ENCODE peak calls at places on chromosomes 4 and X, in ten cellular contexts. S is epithelial cell of esophagus; B is A549; F is pancreas; T is hepatocyte; M is brain microvascular endothelial cell; A is tibial artery; Q is effector memory CD4-positive, alpha-beta T cell; V is OCI-LY7; J is GM12865. C is an unnamed sample.

GRCh38 chrX:151176351-151176750 is at the start of gene GPR50:
- DNase-seq in V (no peak), M (no peak), Q (no peak), J (no peak), B (no peak), A (no peak), F (no peak), T (no peak), S (no peak), C (no peak)

GRCh38 chr4:186032259-186032658 is 36.7 kb upstream of the TLR3 start:
- DNase-seq in B (no peak), Q (no peak), J (no peak), A (no peak), F (no peak), T (peak), M (no peak), V (peak), S (peak), C (no peak)

GRCh38 chrX:51420610-51421009 is 75.8 kb downstream of the NUDT11 start:
- DNase-seq in T (peak), S (peak), A (no peak), J (peak), B (peak), F (no peak), Q (no peak), M (peak), V (peak), C (no peak)

GRCh38 chrX:29531336-29531735 is 684.0 kb upstream of the MAGEB2 start:
- DNase-seq in M (no peak), T (no peak), V (no peak), A (no peak), Q (no peak), S (no peak), F (no peak), B (no peak), J (no peak), C (no peak)

GRCh38 chr4:74056858-74057562 is 18.5 kb upstream of the CXCL3 start:
- DNase-seq in A (no peak), M (peak), S (peak), J (no peak), T (no peak), F (no peak), V (no peak), Q (no peak), B (peak), C (no peak)

GRCh38 chrX:119417842-119418241 is 18.7 kb downstream of the SLC25A43 start:
- DNase-seq in Q (no peak), V (peak), A (no peak), J (peak), S (no peak), B (no peak), M (no peak), T (peak), F (no peak), C (no peak)

GRCh38 chr4:99998062-99998880 is 48.2 kb upstream of the H2AZ1 start:
- DNase-seq in Q (no peak), A (no peak), B (peak), J (peak), F (no peak), M (peak), V (peak), T (peak), S (peak), C (no peak)

GRCh38 chr4:133711817-133712216 is 489.8 kb downstream of the PABPC4L start:
- DNase-seq in T (no peak), F (no peak), J (no peak), A (no peak), V (no peak), B (peak), S (no peak), M (peak), Q (no peak), C (no peak)

GRCh38 chr4:189059996-189060570 is 880.6 kb upstream of the FRG1 start:
- DNase-seq in S (no peak), J (no peak), A (no peak), Q (no peak), M (no peak), V (no peak), F (no peak), T (no peak), B (no peak), C (no peak)

GRCh38 chr4:175035907-175036306 is 117.7 kb downstream of the ADAM29 start:
- DNase-seq in Q (no peak), B (no peak), F (no peak), M (peak), S (no peak), V (no peak), T (no peak), A (no peak), J (peak), C (no peak)

GRCh38 chr4:149050840-149051239 is 608.6 kb upstream of the NR3C2 start:
- DNase-seq in A (no peak), J (no peak), T (no peak), B (no peak), V (no peak), F (no peak), Q (no peak), S (no peak), M (no peak), C (no peak)

GRCh38 chr4:24753519-24753918 is 41.9 kb upstream of the SOD3 start:
- DNase-seq in B (peak), A (no peak), J (no peak), F (no peak), T (no peak), V (no peak), Q (no peak), M (peak), S (peak), C (peak)

GRCh38 chr4:53863731-53864130 is 200.7 kb downstream of the CHIC2 start:
- DNase-seq in F (no peak), J (no peak), M (no peak), T (no peak), A (no peak), V (no peak), Q (no peak), B (no peak), S (no peak), C (no peak)

GRCh38 chrX:25158635-25159034 is 142.9 kb upstream of the ARX start:
- DNase-seq in J (no peak), V (no peak), B (no peak), M (no peak), F (no peak), A (no peak), S (peak), Q (no peak), T (no peak), C (peak)

GRCh38 chrX:114584434-114584943 is 603 bp downstream of the HTR2C start:
- DNase-seq in J (no peak), A (no peak), T (peak), Q (no peak), B (no peak), M (no peak), V (no peak), F (no peak), S (no peak), C (peak)

GRCh38 chr4:85039526-85039925 is 73.0 kb upstream of the WDFY3 start:
- DNase-seq in J (no peak), M (peak), B (no peak), T (peak), F (no peak), V (no peak), Q (no peak), A (no peak), S (peak), C (no peak)

GRCh38 chr4:13988347-13989265 is 361.1 kb upstream of the BOD1L1 start:
- DNase-seq in F (no peak), A (peak), S (peak), T (peak), V (no peak), M (peak), B (peak), J (no peak), Q (no peak), C (peak)

GRCh38 chr4:164169591-164169990 is 584.3 kb upstream of the SMIM31 start:
- DNase-seq in M (peak), B (no peak), V (no peak), S (peak), Q (no peak), T (no peak), J (no peak), F (no peak), A (no peak), C (peak)

GRCh38 chr4:140091305-140091704 is 62.7 kb downstream of the MAML3 start:
- DNase-seq in F (no peak), Q (no peak), S (peak), B (no peak), T (no peak), A (no peak), V (no peak), J (no peak), M (no peak), C (no peak)

GRCh38 chr4:152041304-152041703 is 280.5 kb upstream of the GATB start:
- DNase-seq in B (no peak), M (no peak), J (peak), F (no peak), Q (no peak), A (no peak), V (no peak), T (no peak), S (no peak), C (no peak)

GRCh38 chr4:39931441-39931901 is 46.2 kb downstream of the PDS5A start:
- DNase-seq in M (no peak), B (no peak), S (no peak), F (no peak), Q (no peak), J (peak), T (peak), V (no peak), A (no peak), C (no peak)

DNA sequence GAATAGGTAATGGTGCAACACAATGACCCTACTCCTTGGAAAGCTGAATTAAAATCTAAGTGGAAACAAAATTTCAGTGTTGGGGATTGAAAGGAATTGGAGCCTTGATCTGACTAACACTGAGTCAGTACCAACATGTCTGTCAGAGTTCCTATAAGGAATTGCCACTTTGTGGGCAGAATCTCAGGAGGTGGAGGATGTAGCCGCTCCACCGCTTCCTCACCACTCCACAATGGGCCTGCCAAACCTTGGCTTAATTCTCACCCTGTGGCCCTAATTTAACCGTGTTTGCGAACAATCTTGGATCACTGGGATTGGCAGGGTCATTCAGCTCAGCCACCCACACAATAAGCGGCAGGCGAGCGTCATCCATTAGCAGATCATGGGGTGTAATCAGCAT is 6.1 kb downstream of the SRPX start:
- DNase-seq in M (no peak), A (no peak), V (no peak), B (no peak), F (no peak), Q (no peak), T (no peak), J (no peak), S (peak), C (peak)
- H3K4me3 ChIP-seq in M (no peak), A (no peak), V (no peak), B (no peak), F (no peak), Q (no peak), T (no peak), J (no peak), S (no peak), C (no peak)

GRCh38 chr4:98546910-98547544 is 111.4 kb downstream of the TSPAN5 start:
- DNase-seq in Q (no peak), A (peak), V (no peak), T (no peak), J (no peak), M (peak), B (no peak), S (no peak), F (no peak), C (peak)
- H3K4me3 ChIP-seq in Q (no peak), A (peak), V (no peak), T (no peak), J (no peak), M (no peak), B (no peak), S (no peak), F (no peak), C (peak)

DNA sequence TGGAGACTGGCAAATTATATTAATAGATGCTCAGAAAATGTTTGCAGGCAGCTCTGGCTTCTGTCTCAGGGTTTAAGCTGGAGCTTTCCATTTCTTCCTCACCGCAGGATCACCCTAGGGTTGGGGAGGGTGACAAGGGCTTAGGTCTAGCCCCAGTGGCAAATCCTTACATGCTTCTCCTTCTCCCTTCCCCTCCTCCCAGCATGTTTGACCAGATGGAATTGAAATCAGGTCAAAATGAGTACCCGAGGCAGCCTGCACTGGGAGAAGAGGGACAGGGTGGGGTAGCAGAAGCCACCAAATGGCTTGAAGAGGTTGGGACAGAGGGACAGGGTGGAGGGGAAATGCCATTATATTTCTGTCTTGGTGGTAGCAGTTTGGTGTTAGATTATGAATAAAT is 1.6 kb downstream of the TMEM35A start:
- DNase-seq in F (no peak), V (no peak), S (no peak), A (no peak), J (no peak), T (no peak), M (no peak), Q (no peak), B (no peak), C (no peak)
- H3K4me3 ChIP-seq in F (no peak), V (no peak), S (no peak), A (peak), J (no peak), T (no peak), M (no peak), Q (no peak), B (no peak), C (no peak)

GRCh38 chr4:1872918-1873269 is 1.7 kb downstream of the NSD2 start:
- DNase-seq in A (no peak), M (peak), T (no peak), Q (no peak), S (peak), V (peak), B (no peak), F (no peak), J (peak), C (no peak)
- H3K4me3 ChIP-seq in A (peak), M (peak), T (no peak), Q (peak), S (peak), V (peak), B (peak), F (no peak), J (peak), C (peak)

GRCh38 chr4:183412836-183413561 is 31.4 kb upstream of the CDKN2AIP start:
- DNase-seq in B (no peak), T (no peak), S (no peak), F (no peak), A (no peak), Q (no peak), M (no peak), J (no peak), V (no peak), C (no peak)

GRCh38 chr4:183409463-183409862 is 35.0 kb upstream of the CDKN2AIP start:
- DNase-seq in F (no peak), S (no peak), V (no peak), Q (no peak), M (no peak), T (peak), A (peak), B (no peak), J (no peak), C (no peak)

GRCh38 chr4:183413562-183414200 is 30.8 kb upstream of the CDKN2AIP start:
- DNase-seq in F (no peak), J (no peak), B (no peak), M (no peak), S (no peak), V (no peak), A (peak), T (no peak), Q (no peak), C (no peak)

GRCh38 chr4:183409956-183410355 is 34.5 kb upstream of the CDKN2AIP start:
- DNase-seq in S (no peak), J (no peak), M (no peak), A (no peak), B (no peak), V (no peak), T (peak), F (no peak), Q (no peak), C (no peak)

DNA sequence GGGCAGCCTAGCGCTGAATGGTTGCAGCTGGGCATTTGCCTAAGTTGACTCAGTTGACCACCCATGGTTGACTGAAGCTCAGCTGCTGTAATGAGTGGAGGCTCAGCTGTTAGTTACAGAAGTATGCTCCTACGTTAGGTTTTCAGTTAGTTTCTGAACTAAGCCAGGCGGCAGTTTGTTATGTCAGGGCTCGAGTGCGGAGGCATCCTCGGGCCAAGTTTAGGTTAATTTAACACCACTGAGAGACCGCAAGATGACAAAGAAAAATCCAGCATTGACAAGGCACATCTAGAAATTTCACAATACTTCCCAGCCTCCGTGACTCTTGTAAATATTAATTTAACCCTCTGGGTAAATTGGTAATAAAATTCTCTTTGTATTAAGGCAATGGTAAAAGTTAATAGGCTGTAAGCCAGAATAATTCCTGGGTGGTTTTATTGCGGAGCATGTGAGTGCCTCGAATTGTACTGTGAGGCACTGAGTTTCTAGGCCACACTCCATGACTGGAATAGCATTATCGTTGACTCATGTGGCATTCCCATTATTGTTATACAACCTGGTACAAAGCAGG is 33.1 kb upstream of the CDKN2AIP start:
- DNase-seq in M (no peak), B (no peak), F (no peak), Q (no peak), V (peak), T (no peak), S (peak), A (no peak), J (peak), C (no peak)
- H3K4me3 ChIP-seq in M (no peak), B (no peak), F (no peak), Q (no peak), V (no peak), T (no peak), S (no peak), A (no peak), J (no peak), C (no peak)

GRCh38 chr4:41361831-41362646 is 105.3 kb downstream of the UCHL1 start:
- DNase-seq in F (no peak), S (no peak), M (no peak), B (no peak), T (no peak), A (no peak), Q (no peak), J (no peak), V (no peak), C (no peak)

GRCh38 chr4:41360214-41360910 is 103.6 kb downstream of the UCHL1 start:
- DNase-seq in V (no peak), F (peak), Q (no peak), A (peak), J (peak), T (peak), B (no peak), M (no peak), S (peak), C (peak)

GRCh38 chr4:41359836-41360213 is 103.1 kb downstream of the UCHL1 start:
- DNase-seq in Q (no peak), S (no peak), A (no peak), B (no peak), T (no peak), J (no peak), V (no peak), M (no peak), F (no peak), C (no peak)

GRCh38 chr4:41362647-41363383 is 106.1 kb downstream of the UCHL1 start:
- DNase-seq in J (no peak), T (no peak), F (no peak), M (no peak), Q (no peak), A (no peak), V (no peak), B (no peak), S (no peak), C (peak)

DNA sequence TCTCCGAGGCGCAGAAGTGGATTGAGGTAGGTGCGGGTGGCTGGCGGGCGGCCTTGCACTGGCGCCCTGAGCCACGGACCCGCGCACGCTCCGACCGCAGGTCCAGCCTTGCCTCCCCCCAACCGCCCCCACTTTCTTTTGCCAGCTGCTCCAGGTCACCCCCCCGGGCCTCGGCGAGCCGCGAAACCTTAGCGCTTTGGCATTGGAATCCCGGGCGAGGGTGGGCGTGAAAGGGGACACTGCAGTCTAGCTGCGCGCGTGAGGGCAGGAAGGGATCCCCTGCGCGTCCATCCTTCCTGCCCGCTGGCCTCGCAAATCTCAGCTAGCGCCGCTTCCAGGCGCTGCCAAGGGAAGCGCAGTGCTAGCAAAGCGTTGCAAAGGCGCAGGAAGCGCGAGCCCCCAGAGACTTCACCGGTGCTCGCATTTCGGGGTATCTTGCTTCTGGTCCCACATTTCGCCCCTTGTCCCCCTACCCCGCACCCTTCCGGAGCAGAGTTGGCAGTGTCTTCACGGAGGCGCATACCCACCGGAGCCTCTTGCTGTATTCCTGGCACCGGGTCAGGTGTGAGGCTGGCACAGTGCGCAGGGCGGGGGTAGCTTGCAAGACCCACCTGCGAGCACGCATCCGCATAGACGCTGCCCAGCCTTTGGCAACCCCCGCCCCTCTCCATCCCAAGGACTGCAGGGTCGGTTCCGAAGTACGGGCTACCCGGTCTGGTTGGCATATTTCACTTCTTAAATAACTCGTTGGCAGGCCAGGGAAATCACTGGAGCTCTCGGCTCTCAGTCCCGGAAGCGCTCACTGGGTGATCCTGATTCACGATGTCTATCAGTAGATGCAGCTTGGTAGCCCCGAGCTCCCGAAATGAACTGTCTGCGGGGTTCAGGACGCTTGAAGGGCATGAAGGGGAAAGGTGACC is 104.4 kb downstream of the UCHL1 start:
- DNase-seq in F (peak), S (peak), Q (no peak), J (no peak), B (no peak), M (no peak), V (no peak), A (peak), T (peak), C (peak)
- H3K4me3 ChIP-seq in F (peak), S (peak), Q (no peak), J (peak), B (peak), M (peak), V (no peak), A (peak), T (peak), C (peak)

GRCh38 chrX:43974076-43974475 is 886 bp upstream of the NDP start:
- DNase-seq in A (no peak), Q (no peak), F (no peak), S (peak), B (no peak), V (no peak), J (no peak), T (no peak), M (no peak), C (no peak)
- H3K4me3 ChIP-seq in A (no peak), Q (no peak), F (no peak), S (peak), B (no peak), V (no peak), J (no peak), T (no peak), M (no peak), C (no peak)

DNA sequence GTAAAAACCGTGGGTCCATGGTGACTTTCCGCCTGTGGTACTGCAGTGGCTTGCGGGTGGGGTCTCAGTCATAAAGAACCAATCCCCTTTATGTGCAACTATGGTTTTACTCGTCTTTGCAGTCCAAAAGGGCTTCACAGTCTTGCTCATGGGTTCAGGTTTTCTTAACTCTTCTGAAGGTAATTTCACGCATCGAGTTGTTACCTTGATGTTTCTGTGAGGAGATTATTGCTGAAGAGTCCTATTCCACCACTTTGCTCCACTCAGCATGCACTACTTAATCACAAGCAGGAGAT is 41.5 kb downstream of the F8 start:
- DNase-seq in A (no peak), Q (no peak), V (no peak), B (no peak), M (no peak), J (no peak), T (no peak), F (no peak), S (no peak), C (no peak)
- H3K4me3 ChIP-seq in A (no peak), Q (peak), V (peak), B (peak), M (no peak), J (no peak), T (no peak), F (peak), S (no peak), C (peak)